ENCODE peak calls at places on chromosomes 12 and 14, in five cellular contexts. Y, V, A, J and I are unnamed samples.

GRCh38 chr12:12606793-12607589 is 4.7 kb upstream of the CREBL2 start:
- DNase-seq in Y (peak; percentile 92), V (no peak), A (no peak), J (no peak), I (no peak)

GRCh38 chr14:96285667-96286066 is 29.7 kb downstream of the BDKRB1 start:
- DNase-seq in Y (peak; percentile 37), V (no peak), A (no peak), J (no peak), I (no peak)

GRCh38 chr12:74871817-74872216 is 334.2 kb downstream of the ATXN7L3B start:
- DNase-seq in Y (no peak), V (no peak), A (no peak), J (no peak), I (no peak)

GRCh38 chr12:46382974-46383653 is 10.5 kb upstream of the SLC38A2 start:
- DNase-seq in Y (peak; percentile 96), V (peak; percentile 99), A (peak; percentile 98), J (peak; percentile 93), I (peak; percentile 89)

GRCh38 chr12:26691234-26691970 is 141.6 kb downstream of the ITPR2 start:
- DNase-seq in Y (peak; percentile 99), V (peak; percentile 21), A (no peak), J (no peak), I (no peak)

GRCh38 chr12:12333980-12334709 is 15.9 kb downstream of the MANSC1 start:
- DNase-seq in Y (peak; percentile 49), V (peak; percentile 40), A (peak; percentile 68), J (peak; percentile 61), I (peak; percentile 61)

GRCh38 chr14:88422919-88423318 is 37.5 kb downstream of the SPATA7 start:
- DNase-seq in Y (peak; percentile 76), V (no peak), A (no peak), J (no peak), I (no peak)

GRCh38 chr14:70726651-70727375 is 82.5 kb downstream of the MAP3K9 start:
- DNase-seq in Y (no peak), V (no peak), A (no peak), J (no peak), I (no peak)

GRCh38 chr12:3959799-3960560 is 86.8 kb upstream of the PARP11 start:
- DNase-seq in Y (no peak), V (no peak), A (no peak), J (no peak), I (no peak)

GRCh38 chr12:69331846-69332684 is 16.1 kb upstream of the LYZ start:
- DNase-seq in Y (no peak), V (no peak), A (no peak), J (no peak), I (no peak)

GRCh38 chr14:55302770-55303472 is 31.7 kb downstream of the FBXO34 start:
- DNase-seq in Y (no peak), V (no peak), A (no peak), J (no peak), I (no peak)

GRCh38 chr14:22039938-22040780 is 366.5 kb upstream of the OR4E1 start:
- DNase-seq in Y (no peak), V (no peak), A (no peak), J (peak; percentile 51), I (peak; percentile 58)
- H3K4me3 ChIP-seq in Y (no peak overlapping the region), V (no peak overlapping the region), A (no peak overlapping the region), J (peak overlapping the region; percentile 9), I (peak overlapping the region; percentile 22)

GRCh38 chr14:28052251-28052650 is 714.3 kb upstream of the FOXG1 start:
- DNase-seq in Y (no peak), V (no peak), A (no peak), J (no peak), I (no peak)
- H3K9me3 ChIP-seq in Y (no peaks in the 10 kb centered on the region), V (no peaks in the 10 kb centered on the region), A (no peaks in the 10 kb centered on the region), J (no peaks in the 10 kb centered on the region), I (no peaks in the 10 kb centered on the region)

GRCh38 chr12:54016051-54016450 is 7.3 kb downstream of the HOXC8 start:
- DNase-seq in Y (no peak), V (no peak), A (no peak), J (no peak), I (no peak)

GRCh38 chr12:54015210-54015931 is 6.6 kb downstream of the HOXC8 start:
- DNase-seq in Y (no peak), V (no peak), A (no peak), J (no peak), I (no peak)

GRCh38 chr12:54016478-54016964 is 7.7 kb downstream of the HOXC8 start:
- DNase-seq in Y (no peak), V (no peak), A (no peak), J (no peak), I (no peak)

GRCh38 chr12:54012631-54013398 is 4.0 kb downstream of the HOXC8 start:
- DNase-seq in Y (no peak), V (no peak), A (no peak), J (no peak), I (no peak)

GRCh38 chr12:54014315-54015209 is 5.8 kb downstream of the HOXC8 start:
- DNase-seq in Y (no peak), V (no peak), A (no peak), J (no peak), I (no peak)
- H3K4me3 ChIP-seq in Y (no peak overlapping the region), V (no peak overlapping the region), A (no peak overlapping the region), J (no peak overlapping the region), I (no peak overlapping the region)

GRCh38 chr14:37326434-37326833 is 128.7 kb downstream of the MIPOL1 start:
- DNase-seq in Y (no peak), V (no peak), A (no peak), J (no peak), I (no peak)

GRCh38 chr14:37325332-37325731 is 127.6 kb downstream of the MIPOL1 start:
- DNase-seq in Y (no peak), V (no peak), A (no peak), J (no peak), I (no peak)

GRCh38 chr14:37328673-37329072 is 130.9 kb downstream of the MIPOL1 start:
- DNase-seq in Y (no peak), V (no peak), A (no peak), J (no peak), I (no peak)

GRCh38 chr14:37330910-37331309 is 133.2 kb downstream of the MIPOL1 start:
- DNase-seq in Y (no peak), V (no peak), A (no peak), J (no peak), I (no peak)

GRCh38 chr14:37329189-37330001 is 131.7 kb downstream of the MIPOL1 start:
- DNase-seq in Y (no peak), V (no peak), A (no peak), J (no peak), I (no peak)
- H3K9me3 ChIP-seq in Y (no peaks in the 10 kb centered on the region), V (no peaks in the 10 kb centered on the region), A (no peaks in the 10 kb centered on the region), J (no peaks in the 10 kb centered on the region), I (no peaks in the 10 kb centered on the region)